ENCODE peak calls at places on chromosome 18, in four cellular contexts. D is fibroblast of pulmonary artery, O is hepatocyte, G is Caco-2. Q is an unnamed sample.

GRCh38 chr18:73750052-73750451 is 397.6 kb downstream of the FBXO15 start:
- DNase-seq in D (no peak), G (no peak), O (no peak), Q (no peak)

GRCh38 chr18:52343138-52343537 is 3.1 kb downstream of the DCC start:
- DNase-seq in O (peak), D (peak), G (no peak), Q (no peak)

GRCh38 chr18:6239716-6240115 is 175.0 kb downstream of the L3MBTL4 start:
- DNase-seq in D (no peak), G (no peak), O (no peak), Q (no peak)

GRCh38 chr18:52992041-52992440 is 652.0 kb downstream of the DCC start:
- DNase-seq in D (no peak), G (no peak), O (peak), Q (no peak)

GRCh38 chr18:5546660-5547059 is 2.9 kb upstream of the EPB41L3 start:
- DNase-seq in O (peak), D (peak), G (no peak), Q (peak)

GRCh38 chr18:10215444-10215843 is 239.0 kb upstream of the APCDD1 start:
- DNase-seq in O (no peak), G (no peak), D (no peak), Q (no peak)

GRCh38 chr18:52087140-52087539 is 252.9 kb upstream of the DCC start:
- DNase-seq in O (no peak), G (no peak), D (no peak), Q (no peak)

GRCh38 chr18:2104620-2105462 is 466.5 kb downstream of the METTL4 start:
- DNase-seq in O (peak), G (peak), D (peak), Q (peak)

GRCh38 chr18:45838302-45839070 is 13.0 kb downstream of the SIGLEC15 start:
- DNase-seq in O (no peak), D (no peak), G (no peak), Q (no peak)

GRCh38 chr18:75408554-75409506 is 18.7 kb downstream of the SMIM21 start:
- DNase-seq in D (peak), O (peak), G (no peak), Q (peak)

GRCh38 chr18:11309172-11309571 is 159.8 kb upstream of the PIEZO2 start:
- DNase-seq in O (no peak), D (peak), G (no peak), Q (peak)

GRCh38 chr18:13539050-13539449 is 187.3 kb downstream of the FAM210A start:
- DNase-seq in O (no peak), G (no peak), D (no peak), Q (no peak)

GRCh38 chr18:22228930-22229329 is 59.5 kb downstream of the GATA6 start:
- DNase-seq in O (no peak), G (no peak), D (peak), Q (peak)

GRCh38 chr18:5304232-5304631 is 8.7 kb upstream of the ZBTB14 start:
- DNase-seq in O (no peak), D (no peak), G (no peak), Q (no peak)

GRCh38 chr18:57666818-57667497 is 45.3 kb upstream of the NARS1 start:
- DNase-seq in G (no peak), D (peak), O (peak), Q (peak)

GRCh38 chr18:32328379-32328778 is 138.5 kb downstream of the MEP1B start:
- DNase-seq in G (no peak), O (no peak), D (peak), Q (peak)

GRCh38 chr18:32328974-32329373 is 139.1 kb downstream of the MEP1B start:
- DNase-seq in D (no peak), G (no peak), O (no peak), Q (no peak)

GRCh38 chr18:32333781-32334180 is 136.9 kb downstream of the GAREM1 start:
- DNase-seq in D (no peak), G (no peak), O (no peak), Q (peak)

GRCh38 chr18:32337347-32337746 is 133.3 kb downstream of the GAREM1 start:
- DNase-seq in O (no peak), G (no peak), D (no peak), Q (no peak)

DNA sequence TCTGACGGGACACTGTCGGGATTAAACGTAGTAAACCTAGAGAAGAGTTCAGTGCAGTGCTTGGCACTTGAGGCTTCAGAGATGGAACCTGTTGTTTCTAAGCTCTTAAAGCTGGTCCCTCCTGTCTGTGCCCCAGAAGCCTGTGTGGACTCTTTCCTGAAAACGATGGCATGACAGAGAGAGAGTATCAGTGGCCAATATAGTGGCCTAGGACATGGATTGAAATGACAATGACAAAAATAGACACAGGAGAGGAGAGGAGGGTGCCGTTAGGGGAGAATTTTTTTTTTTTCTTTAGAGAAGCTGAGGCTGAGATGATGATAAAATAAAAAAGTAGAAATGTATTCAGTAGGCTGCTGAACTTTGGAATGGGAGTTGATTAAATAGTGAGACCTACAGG is 138.0 kb downstream of the GAREM1 start:
- DNase-seq in O (no peak), G (no peak), D (no peak), Q (no peak)
- H3K4me3 ChIP-seq in O (no peak), G (no peak), D (no peak), Q (no peak)

GRCh38 chr18:29892960-29893558 is 1149.5 kb downstream of the DSC3 start:
- DNase-seq in D (peak), O (no peak), G (no peak), Q (peak)
- TF ChIP-seq CTCF in D (peak), O (peak), G (peak), Q (peak)

DNA sequence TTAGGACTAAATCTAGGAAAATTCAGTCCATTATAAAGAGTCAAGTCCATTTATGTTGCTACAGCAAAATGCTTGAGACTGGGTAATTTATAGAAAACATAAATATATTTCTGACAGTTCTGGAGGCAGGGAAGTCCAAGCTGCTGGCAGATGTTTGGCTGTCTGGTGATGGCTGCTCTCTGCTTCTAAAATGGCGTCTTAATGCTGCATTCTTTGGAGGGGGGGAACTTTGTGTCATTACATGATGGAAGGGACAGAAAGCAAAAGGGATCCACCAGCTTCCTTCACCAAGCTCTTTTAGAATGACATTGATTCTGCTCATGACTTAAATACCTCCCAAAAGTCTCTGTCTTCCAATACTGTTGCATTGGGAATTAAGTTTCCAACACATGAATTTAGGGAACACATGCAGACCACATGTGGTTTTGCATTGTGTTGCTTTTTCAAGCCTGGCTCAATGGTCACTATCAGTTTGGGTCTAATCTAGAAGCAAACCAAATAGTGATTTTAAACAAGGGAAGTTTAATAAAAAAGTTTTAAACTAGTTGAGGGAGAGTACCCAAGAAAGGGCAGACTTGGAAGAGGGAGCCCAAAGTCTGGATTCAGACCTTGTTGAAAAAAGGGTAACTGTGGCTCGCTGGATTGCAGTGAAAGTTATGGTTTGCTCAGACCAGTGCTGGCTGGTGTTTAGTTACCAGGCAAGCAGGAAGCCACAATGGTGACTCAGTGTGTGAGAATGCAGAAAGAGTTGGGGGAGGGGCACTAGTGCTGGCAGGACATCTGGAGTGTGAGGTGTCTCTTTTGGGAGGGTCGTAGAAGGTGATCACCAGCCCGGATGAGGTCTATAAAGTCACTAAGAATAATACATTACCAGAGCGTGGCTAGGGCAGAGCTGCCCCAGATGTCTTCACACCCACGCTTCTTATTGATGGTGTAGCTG is 30.8 kb downstream of the C18orf54 start:
- DNase-seq in G (peak), O (peak), D (peak), Q (peak)
- H3K4me3 ChIP-seq in G (no peak), O (no peak), D (no peak), Q (no peak)

DNA sequence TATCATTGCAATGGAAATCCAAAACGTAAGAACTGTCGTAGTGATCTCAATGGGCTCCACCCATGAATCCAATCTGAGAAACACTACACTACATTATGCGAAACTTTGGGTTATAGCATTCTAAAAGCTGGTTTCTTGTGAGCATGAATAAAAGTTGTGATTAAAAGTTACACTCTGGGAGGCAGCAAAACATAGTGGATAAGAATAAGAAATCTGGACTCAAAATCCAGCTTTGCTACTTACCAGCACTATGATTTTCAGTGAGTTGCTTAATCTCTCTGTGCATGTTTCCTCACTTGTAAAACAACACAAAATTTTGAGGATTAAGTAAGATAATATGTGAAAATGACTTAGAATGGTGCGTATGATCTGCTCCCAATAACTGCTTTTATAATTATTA is 25.7 kb upstream of the THOC1 start:
- DNase-seq in G (no peak), O (no peak), D (peak), Q (peak)
- TF ChIP-seq CTCF in G (no peak), O (peak), D (no peak), Q (peak)

GRCh38 chr18:8709248-8710059 is 4.1 kb downstream of the MTCL1 start:
- DNase-seq in O (no peak), D (no peak), G (no peak), Q (no peak)
- H3K4me3 ChIP-seq in O (no peak), D (no peak), G (no peak), Q (no peak)

DNA sequence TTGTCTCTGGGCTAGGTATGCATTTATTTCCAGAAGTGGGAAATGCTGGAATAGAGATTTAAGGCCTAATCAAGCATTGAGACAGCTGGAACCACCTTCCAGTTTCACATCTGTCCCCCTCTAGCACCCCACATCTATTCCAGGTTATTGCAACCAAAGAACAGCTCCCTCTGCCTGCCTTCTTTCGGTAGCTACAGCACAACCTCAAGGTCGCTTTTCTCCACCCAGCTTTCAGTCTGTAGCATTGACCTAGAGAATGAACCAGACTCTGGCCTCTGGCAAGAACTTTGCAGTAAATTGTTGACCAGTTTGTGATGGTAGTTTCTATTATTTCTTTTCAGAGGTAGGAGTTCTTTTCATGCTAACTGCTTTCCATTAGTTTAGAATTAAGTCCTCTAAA is 484.2 kb downstream of the DLGAP1 start:
- DNase-seq in G (no peak), O (peak), D (no peak), Q (no peak)
- TF ChIP-seq CTCF in G (no peak), O (peak), D (no peak), Q (peak)

DNA sequence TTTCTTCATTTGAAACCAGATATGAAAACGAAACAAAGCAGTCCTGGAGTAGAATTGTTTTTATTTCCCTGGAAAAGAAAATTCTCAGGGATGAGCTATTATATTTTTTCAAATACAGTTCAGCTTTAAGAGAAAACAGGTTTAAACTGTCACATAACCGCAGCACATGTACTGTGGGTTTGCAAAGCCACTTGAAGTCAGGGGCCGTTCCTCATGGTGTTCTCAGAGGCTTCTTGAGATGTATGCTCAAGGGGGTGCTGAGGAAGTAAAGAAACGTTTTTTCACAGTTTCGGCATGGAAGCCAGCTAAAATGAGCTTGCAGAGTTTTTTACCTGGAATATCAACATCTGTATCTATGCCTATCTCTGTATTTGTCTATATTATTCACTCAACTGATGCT is 225.2 kb downstream of the MC4R start:
- DNase-seq in D (no peak), O (no peak), G (no peak), Q (no peak)
- H3K4me3 ChIP-seq in D (no peak), O (no peak), G (no peak), Q (no peak)

DNA sequence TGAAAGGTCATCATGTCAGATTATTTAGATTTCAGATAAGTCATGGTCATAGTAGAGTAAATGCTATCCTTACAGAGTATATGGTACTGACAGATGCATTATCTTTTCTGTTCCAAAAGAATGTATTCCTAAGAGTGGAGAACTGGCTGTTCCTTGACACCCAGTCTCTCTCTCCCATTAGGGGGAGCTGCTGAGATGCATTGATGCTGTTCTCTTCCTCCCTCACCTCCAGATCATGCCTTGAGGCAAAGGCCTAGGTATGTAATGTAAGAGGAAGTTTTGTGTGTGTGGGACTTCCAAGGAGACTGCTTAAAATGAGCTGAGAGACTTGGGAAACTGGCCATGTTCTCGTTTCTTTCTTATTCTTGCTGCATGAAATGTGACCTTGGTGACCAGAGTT is 979.5 kb upstream of the CELF4 start:
- DNase-seq in G (no peak), D (peak), O (peak), Q (no peak)
- TF ChIP-seq CTCF in G (no peak), D (peak), O (peak), Q (no peak)

DNA sequence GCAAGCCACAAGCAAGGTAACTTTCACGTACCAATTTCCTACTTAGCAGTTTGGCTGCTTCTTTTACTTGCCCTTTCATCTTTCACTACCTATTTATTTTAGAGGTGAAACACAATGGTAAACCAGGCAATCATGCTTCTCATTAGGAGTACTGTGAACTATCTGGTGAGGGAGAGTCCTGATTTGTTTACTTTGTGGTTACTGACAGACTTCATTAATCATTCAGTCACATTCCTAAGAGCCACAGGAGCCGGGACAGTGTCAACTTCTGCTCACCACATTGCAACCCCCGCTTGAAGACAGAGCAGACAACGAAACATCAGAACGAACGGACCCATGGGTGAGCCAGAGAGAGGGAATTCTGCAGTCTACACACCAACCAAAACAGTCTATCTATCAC is 28.8 kb downstream of the TUBB6 start:
- DNase-seq in G (peak), O (peak), D (no peak), Q (peak)
- H3K4me3 ChIP-seq in G (no peak), O (no peak), D (no peak), Q (no peak)

DNA sequence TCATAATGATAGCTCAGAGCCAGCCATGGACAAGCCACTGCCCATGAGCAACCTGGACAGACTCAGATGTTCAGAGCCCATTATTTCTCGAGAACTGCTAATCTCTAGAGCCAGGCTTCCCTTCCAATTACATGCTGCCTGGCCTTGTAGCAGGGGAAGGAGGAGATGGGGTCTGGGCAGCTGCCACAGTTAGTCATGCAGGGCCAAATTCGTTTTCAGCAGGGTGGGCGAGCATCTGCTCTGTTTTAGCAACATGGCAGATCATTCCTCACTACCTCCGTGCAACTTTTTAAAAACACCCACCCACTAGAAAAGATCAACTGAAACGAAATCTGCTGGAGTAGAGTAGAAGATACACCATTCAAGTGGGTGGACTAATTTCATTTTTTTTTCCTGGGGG is 141.8 kb downstream of the MYO5B start:
- DNase-seq in D (no peak), O (no peak), G (no peak), Q (no peak)
- TF ChIP-seq CTCF in D (no peak), O (no peak), G (no peak), Q (no peak)